ENCODE peak calls at places on chromosomes 1 and 21, in ten cellular contexts. P is NCI-H2029 treated with DMSO at 0.1 percent for 48 hours; L is adipocyte; V is HT1080; T is activated CD8-positive, alpha-beta memory T cell treated with anti-CD3 and anti-CD28 coated beads for 24 hours; A is stimulated activated effector memory CD8-positive, alpha-beta T cell treated with anti-CD3 and anti-CD28 coated beads, Interleukin-12 subunit alpha, Interleukin-12 subunit beta, amount 100 ng/mL, for 72 hours; Q is DMS 273 treated with DMSO at 0.1 percent for 48 hours; X is activated CD8-positive, alpha-beta T cell treated with anti-CD3 and anti-CD28 coated beads for 36 hours; C is stimulated activated CD4-positive, alpha-beta T cell treated with anti-CD3 and anti-CD28 coated beads, Interleukin-4, amount 100 ng/mL, for 48 hours; K is T1000. D is an unnamed sample.

GRCh38 chr21:30268608-30269197 is 14.0 kb downstream of the KRTAP24-1 start:
- DNase-seq in P (no peak), L (no peak), V (peak; percentile 2), T (no peak), A (no peak), Q (no peak), X (no peak), C (no peak), K (no peak), D (peak; percentile 42)

GRCh38 chr1:43464840-43465693 is 11.3 kb upstream of the HYI start:
- DNase-seq in P (no peak), L (no peak), V (peak; percentile 43), T (no peak), A (no peak), Q (peak; percentile 68), X (no peak), C (no peak), K (peak; percentile 55), D (peak; percentile 78)

GRCh38 chr1:76109404-76109803 is 34.9 kb downstream of the ST6GALNAC3 start:
- DNase-seq in P (no peak), L (no peak), V (no peak), T (no peak), A (no peak), Q (no peak), X (no peak), C (no peak), K (no peak), D (no peak)

GRCh38 chr1:117231748-117232373 is 21.1 kb upstream of the VTCN1 start:
- DNase-seq in P (no peak), L (no peak), V (no peak), T (no peak), A (no peak), Q (no peak), X (no peak), C (no peak), K (no peak), D (no peak)

GRCh38 chr1:24283326-24284155 is 35.6 kb upstream of the GRHL3 start:
- DNase-seq in P (no peak), L (peak; percentile 66), V (peak; percentile 91), T (no peak), A (no peak), Q (no peak), X (no peak), C (no peak), K (peak; percentile 55), D (peak; percentile 88)

GRCh38 chr1:48470506-48470905 is 1.5 kb downstream of the SPATA6 start:
- DNase-seq in P (peak; percentile 76), L (peak; percentile 5), V (no peak), T (no peak), A (no peak), Q (no peak), X (no peak), C (no peak), K (no peak), D (peak; percentile 63)

GRCh38 chr21:41052820-41053555 is 115.0 kb upstream of the BACE2 start:
- DNase-seq in P (no peak), L (no peak), V (no peak), T (no peak), A (no peak), Q (no peak), X (no peak), C (no peak), K (no peak), D (no peak)

GRCh38 chr1:34125721-34126380 is 39.2 kb downstream of the CSMD2 start:
- DNase-seq in P (no peak), L (no peak), V (peak; percentile 59), T (no peak), A (no peak), Q (no peak), X (no peak), C (no peak), K (no peak), D (no peak)

GRCh38 chr1:55813619-55814018 is 598.5 kb upstream of the USP24 start:
- DNase-seq in P (no peak), L (peak; percentile 93), V (peak; percentile 11), T (no peak), A (no peak), Q (no peak), X (no peak), C (no peak), K (no peak), D (no peak)

GRCh38 chr1:52602328-52603300 is at the start of gene GPX7:
- DNase-seq in P (no peak), L (peak; percentile 49), V (no peak), T (peak; percentile 84), A (peak; percentile 76), Q (no peak), X (peak; percentile 63), C (peak; percentile 42), K (no peak), D (peak; percentile 59)

GRCh38 chr1:7535934-7536878 is 234.9 kb upstream of the VAMP3 start:
- DNase-seq in P (no peak), L (no peak), V (no peak), T (no peak), A (no peak), Q (no peak), X (no peak), C (no peak), K (no peak), D (no peak)

GRCh38 chr1:197423006-197423405 is 155.0 kb downstream of the CRB1 start:
- DNase-seq in P (no peak), L (peak; percentile 87), V (no peak), T (no peak), A (no peak), Q (no peak), X (no peak), C (no peak), K (peak; percentile 27), D (no peak)

GRCh38 chr1:12204140-12204539 is 25.7 kb upstream of the VPS13D start:
- DNase-seq in P (no peak), L (no peak), V (no peak), T (peak; percentile 86), A (peak; percentile 70), Q (no peak), X (peak; percentile 95), C (peak; percentile 18), K (no peak), D (no peak)

GRCh38 chr21:44892536-44893277 is 19.2 kb upstream of the PTTG1IP start:
- DNase-seq in P (peak; percentile 12), L (peak; percentile 74), V (peak; percentile 36), T (peak; percentile 91), A (peak; percentile 88), Q (no peak), X (peak; percentile 87), C (peak; percentile 78), K (peak; percentile 8), D (peak; percentile 67)

GRCh38 chr1:206049293-206049692 is 3.7 kb upstream of the RHEX start:
- DNase-seq in P (no peak), L (no peak), V (no peak), T (no peak), A (no peak), Q (no peak), X (peak; percentile 39), C (no peak), K (no peak), D (no peak)

GRCh38 chr1:209895709-209896108 is 42.3 kb upstream of the SYT14 start:
- DNase-seq in P (no peak), L (peak; percentile 46), V (peak; percentile 90), T (no peak), A (no peak), Q (no peak), X (no peak), C (no peak), K (no peak), D (peak; percentile 86)

GRCh38 chr1:15226626-15227286 is 20.3 kb upstream of the FHAD1 start:
- DNase-seq in P (no peak), L (no peak), V (no peak), T (no peak), A (no peak), Q (no peak), X (no peak), C (no peak), K (no peak), D (no peak)

GRCh38 chr1:201773764-201774163 is 55.2 kb upstream of the IPO9 start:
- DNase-seq in P (no peak), L (no peak), V (peak; percentile 89), T (no peak), A (no peak), Q (no peak), X (no peak), C (no peak), K (no peak), D (peak; percentile 66)

GRCh38 chr1:225848044-225848955 is 33.9 kb downstream of the TMEM63A start:
- DNase-seq in P (no peak), L (no peak), V (no peak), T (peak; percentile 66), A (no peak), Q (peak; percentile 87), X (peak; percentile 58), C (no peak), K (no peak), D (no peak)

GRCh38 chr1:161420763-161421455 is 53.2 kb upstream of the CFAP126 start:
- DNase-seq in P (no peak), L (no peak), V (peak; percentile 20), T (no peak), A (no peak), Q (no peak), X (no peak), C (no peak), K (no peak), D (peak; percentile 33)

GRCh38 chr1:203201516-203202205 is 15.2 kb upstream of the CHI3L1 start:
- DNase-seq in P (no peak), L (no peak), V (no peak), T (no peak), A (no peak), Q (no peak), X (no peak), C (no peak), K (no peak), D (no peak)

GRCh38 chr21:36694593-36695282 is 4.2 kb upstream of the SIM2 start:
- DNase-seq in P (no peak), L (no peak), V (no peak), T (no peak), A (no peak), Q (no peak), X (no peak), C (no peak), K (no peak), D (no peak)

GRCh38 chr1:3747903-3748302 is 4.3 kb upstream of the CCDC27 start:
- DNase-seq in P (no peak), L (no peak), V (no peak), T (no peak), A (no peak), Q (no peak), X (no peak), C (no peak), K (no peak), D (no peak)

GRCh38 chr21:38897532-38898421 is 92.0 kb downstream of the ETS2 start:
- DNase-seq in P (peak; percentile 45), L (no peak), V (no peak), T (no peak), A (no peak), Q (no peak), X (no peak), C (no peak), K (no peak), D (no peak)

GRCh38 chr1:52554756-52555155 is 1.9 kb upstream of the TUT4 start:
- DNase-seq in P (no peak), L (peak; percentile 23), V (no peak), T (no peak), A (no peak), Q (no peak), X (no peak), C (no peak), K (no peak), D (no peak)